ENCODE peak calls at places on chromosomes 4 and X, in six cellular contexts. U, L, R, T, K and G are unnamed samples.

GRCh38 chr4:38598489-38598888 is 65.5 kb upstream of the KLF3 start:
- DNase-seq in L (no peak), T (no peak), U (no peak), R (no peak), K (no peak), G (no peak)

GRCh38 chr4:52408037-52408436 is 251.1 kb downstream of the USP46 start:
- DNase-seq in T (no peak), K (no peak), L (no peak), R (no peak), U (no peak), G (no peak)

GRCh38 chr4:22345055-22345454 is 170.8 kb downstream of the ADGRA3 start:
- DNase-seq in L (no peak), K (no peak), U (no peak), T (no peak), R (no peak), G (no peak)

GRCh38 chrX:118773782-118774181 is 46.4 kb downstream of the IL13RA1 start:
- DNase-seq in L (no peak), R (no peak), K (no peak), T (no peak), U (no peak), G (peak)

GRCh38 chrX:40644821-40645358 is 2.5 kb downstream of the CXorf38 start:
- DNase-seq in K (peak), R (no peak), L (peak), T (no peak), U (peak), G (no peak)

GRCh38 chr4:113893546-113893945 is 85.9 kb downstream of the ARSJ start:
- DNase-seq in R (no peak), K (no peak), U (no peak), T (no peak), L (peak), G (no peak)

GRCh38 chrX:22800360-22800759 is 199.4 kb upstream of the DDX53 start:
- DNase-seq in R (peak), L (peak), U (peak), T (no peak), K (no peak), G (peak)

GRCh38 chr4:107828315-107828714 is 3.6 kb downstream of the SGMS2 start:
- DNase-seq in R (no peak), K (no peak), L (no peak), T (no peak), U (no peak), G (no peak)

GRCh38 chr4:73761856-73762255 is 21.5 kb downstream of the CXCL8 start:
- DNase-seq in T (no peak), K (no peak), U (no peak), L (no peak), R (no peak), G (no peak)

GRCh38 chr4:39620551-39620950 is 18.1 kb downstream of the SMIM14 start:
- DNase-seq in U (no peak), T (no peak), R (no peak), L (no peak), K (no peak), G (no peak)

GRCh38 chrX:71111851-71112468 is 583 bp upstream of the IL2RG start:
- DNase-seq in L (no peak), K (no peak), U (no peak), R (no peak), T (no peak), G (no peak)

GRCh38 chr4:52006887-52007286 is 13.3 kb downstream of the LRRC66 start:
- DNase-seq in K (no peak), R (no peak), L (no peak), U (no peak), T (no peak), G (no peak)

GRCh38 chrX:10050481-10050880 is 83.3 kb downstream of the CLDN34 start:
- DNase-seq in K (peak), U (no peak), T (no peak), L (no peak), R (no peak), G (no peak)

GRCh38 chrX:112367065-112367464 is 284.5 kb upstream of the TRPC5 start:
- DNase-seq in L (no peak), K (no peak), U (no peak), T (no peak), R (no peak), G (no peak)

GRCh38 chr4:14650127-14650526 is 352.2 kb upstream of the CPEB2 start:
- DNase-seq in L (no peak), U (no peak), K (no peak), T (no peak), R (no peak), G (no peak)

GRCh38 chr4:183074288-183074990 is 24.6 kb upstream of the WWC2 start:
- DNase-seq in T (no peak), U (no peak), R (no peak), L (no peak), K (no peak), G (no peak)

GRCh38 chr4:73311428-73311827 is 52.8 kb upstream of the ANKRD17 start:
- DNase-seq in T (peak), K (no peak), U (no peak), L (peak), R (no peak), G (no peak)

GRCh38 chr4:77153016-77153415 is 4.0 kb upstream of the CCNG2 start:
- DNase-seq in K (no peak), T (no peak), U (no peak), L (no peak), R (no peak), G (no peak)

GRCh38 chr4:158630893-158631292 is 40.8 kb downstream of the C4orf46 start:
- DNase-seq in L (no peak), T (no peak), K (no peak), U (no peak), R (peak), G (no peak)

GRCh38 chrX:85244411-85245210 is 820 bp downstream of the ZNF711 start:
- DNase-seq in L (peak), R (no peak), K (no peak), U (no peak), T (no peak), G (no peak)

GRCh38 chrX:39504850-39505259 is 592.9 kb downstream of the BCOR start:
- DNase-seq in U (peak), T (no peak), R (no peak), K (no peak), L (no peak), G (no peak)

GRCh38 chrX:119497185-119497584 is 28.9 kb downstream of the SLC25A5 start:
- DNase-seq in T (no peak), U (no peak), L (no peak), R (no peak), K (no peak), G (no peak)

GRCh38 chr4:88219099-88219498 is 60.7 kb upstream of the ABCG2 start:
- DNase-seq in L (peak), T (peak), K (no peak), U (no peak), R (no peak), G (no peak)

GRCh38 chr4:14787894-14788293 is 214.4 kb upstream of the CPEB2 start:
- DNase-seq in T (no peak), K (no peak), L (no peak), U (no peak), R (no peak), G (no peak)

GRCh38 chr4:114562176-114562904 is 36.3 kb upstream of the UGT8 start:
- DNase-seq in T (no peak), U (no peak), K (no peak), L (no peak), R (no peak), G (no peak)

GRCh38 chr4:53527342-53527741 is 63.9 kb downstream of the LNX1 start:
- DNase-seq in R (no peak), L (no peak), K (no peak), T (no peak), U (no peak), G (no peak)

GRCh38 chrX:15465896-15466651 is 27.1 kb downstream of the PIR start:
- DNase-seq in K (no peak), U (no peak), L (no peak), T (no peak), R (no peak), G (no peak)

GRCh38 chr4:104262678-104263077 is 232.0 kb downstream of the CXXC4 start:
- DNase-seq in L (no peak), U (no peak), K (no peak), R (no peak), T (no peak), G (no peak)

GRCh38 chrX:71256051-71256450 is 2.1 kb upstream of the ZMYM3 start:
- DNase-seq in U (no peak), T (no peak), R (no peak), L (no peak), K (no peak), G (no peak)

GRCh38 chrX:1449581-1450149 is 3.0 kb downstream of the ASMTL start:
- DNase-seq in L (no peak), R (no peak), T (no peak), U (no peak), K (no peak), G (no peak)

GRCh38 chr4:156805696-156806095 is 165.9 kb downstream of the PDGFC start:
- DNase-seq in K (no peak), T (no peak), R (no peak), U (no peak), L (no peak), G (no peak)

GRCh38 chr4:14729605-14730004 is 272.7 kb upstream of the CPEB2 start:
- DNase-seq in U (no peak), L (no peak), R (no peak), T (no peak), K (no peak), G (no peak)

GRCh38 chr4:111066001-111066400 is 443.1 kb upstream of the PITX2 start:
- DNase-seq in U (no peak), R (no peak), T (no peak), L (no peak), K (no peak), G (no peak)